ENCODE peak calls at places on chromosomes 2 and 18, in seven cellular contexts. Q is SHP77; I is epithelial cell of prostate; V is choroid plexus epithelial cell; A is stimulated activated CD4-positive, alpha-beta T cell treated with anti-CD3 and anti-CD28 coated beads, Interleukin-4, amount 100 ng/mL, for 4 hours; F is stimulated activated CD8-positive, alpha-beta memory T cell treated with anti-CD3 and anti-CD28 coated beads, Interleukin-4, amount 100 ng/mL, for 4 hours; E is LoVo. X is an unnamed sample.

GRCh38 chr2:177501186-177501585 is 108.6 kb downstream of the AGPS start:
- DNase-seq in Q (no peak), I (no peak), V (no peak), A (no peak), F (no peak), E (no peak), X (no peak)

GRCh38 chr2:95275151-95275515 is 884 bp downstream of the PROM2 start:
- DNase-seq in Q (no peak), I (no peak), V (no peak), A (no peak), F (no peak), E (no peak), X (no peak)

GRCh38 chr2:234682492-234683228 is 185.8 kb upstream of the ARL4C start:
- DNase-seq in Q (no peak), I (no peak), V (no peak), A (no peak), F (no peak), E (no peak), X (no peak)

GRCh38 chr2:44778671-44779476 is 162.6 kb upstream of the SIX3 start:
- DNase-seq in Q (no peak), I (no peak), V (no peak), A (no peak), F (no peak), E (no peak), X (no peak)

GRCh38 chr18:79121746-79122474 is 52.7 kb downstream of the ATP9B start:
- DNase-seq in Q (no peak), I (no peak), V (peak), A (no peak), F (no peak), E (no peak), X (no peak)

GRCh38 chr2:230927711-230928341 is 2.8 kb upstream of the GPR55 start:
- DNase-seq in Q (no peak), I (no peak), V (no peak), A (no peak), F (no peak), E (no peak), X (no peak)

GRCh38 chr2:47225061-47225783 is 70.1 kb upstream of the STPG4 start:
- DNase-seq in Q (peak), I (no peak), V (peak), A (no peak), F (no peak), E (peak), X (peak)

GRCh38 chr2:129863350-129863749 is 116.1 kb upstream of the RAB6C start:
- DNase-seq in Q (no peak), I (no peak), V (no peak), A (no peak), F (no peak), E (no peak), X (no peak)

GRCh38 chr2:172833898-172834297 is 98.3 kb downstream of the RAPGEF4 start:
- DNase-seq in Q (no peak), I (no peak), V (peak), A (no peak), F (no peak), E (no peak), X (no peak)

GRCh38 chr2:121796239-121796638 is 40.8 kb downstream of the TSN start:
- DNase-seq in Q (no peak), I (no peak), V (no peak), A (no peak), F (no peak), E (no peak), X (no peak)

GRCh38 chr18:48153641-48154481 is 223.4 kb upstream of the SMAD2 start:
- DNase-seq in Q (no peak), I (no peak), V (peak), A (no peak), F (no peak), E (peak), X (peak)

GRCh38 chr2:133591164-133591563 is 22.9 kb upstream of the NCKAP5 start:
- DNase-seq in Q (peak), I (no peak), V (peak), A (no peak), F (no peak), E (no peak), X (no peak)

GRCh38 chr2:242010567-242011513 is 141.3 kb downstream of the RTP5 start:
- DNase-seq in Q (no peak), I (no peak), V (peak), A (no peak), F (no peak), E (no peak), X (no peak)

GRCh38 chr2:237449193-237449797 is 35.3 kb upstream of the COL6A3 start:
- DNase-seq in Q (no peak), I (no peak), V (no peak), A (no peak), F (no peak), E (no peak), X (no peak)

GRCh38 chr2:236168110-236169067 is at the start of gene GBX2:
- DNase-seq in Q (peak), I (peak), V (peak), A (no peak), F (no peak), E (no peak), X (peak)

GRCh38 chr2:119366161-119366648 is 429 bp downstream of the C2orf76 start:
- DNase-seq in Q (no peak), I (no peak), V (peak), A (no peak), F (no peak), E (no peak), X (no peak)

GRCh38 chr2:233033672-233034071 is 1.2 kb downstream of the NEU2 start:
- DNase-seq in Q (no peak), I (no peak), V (no peak), A (no peak), F (no peak), E (peak), X (no peak)

GRCh38 chr2:146246734-146247523 is 1597.9 kb upstream of the ACVR2A start:
- DNase-seq in Q (no peak), I (no peak), V (peak), A (no peak), F (no peak), E (no peak), X (no peak)

GRCh38 chr2:222701709-222702108 is 30.3 kb downstream of the MOGAT1 start:
- DNase-seq in Q (no peak), I (no peak), V (no peak), A (no peak), F (no peak), E (no peak), X (no peak)

GRCh38 chr2:84846041-84846663 is 34.7 kb downstream of the TRABD2A start:
- DNase-seq in Q (no peak), I (no peak), V (peak), A (no peak), F (no peak), E (no peak), X (no peak)

GRCh38 chr2:10798783-10799182 is 13.8 kb downstream of the PDIA6 start:
- DNase-seq in Q (no peak), I (no peak), V (no peak), A (no peak), F (no peak), E (no peak), X (no peak)

GRCh38 chr2:147033046-147033445 is 811.8 kb upstream of the ACVR2A start:
- DNase-seq in Q (no peak), I (no peak), V (no peak), A (no peak), F (no peak), E (peak), X (no peak)

GRCh38 chr2:75317316-75317715 is 118.0 kb upstream of the TACR1 start:
- DNase-seq in Q (no peak), I (no peak), V (no peak), A (no peak), F (no peak), E (no peak), X (no peak)

GRCh38 chr2:223062304-223062845 is 10.4 kb downstream of the KCNE4 start:
- DNase-seq in Q (no peak), I (no peak), V (peak), A (no peak), F (no peak), E (no peak), X (no peak)

GRCh38 chr2:195538937-195539336 is 118.1 kb upstream of the SLC39A10 start:
- DNase-seq in Q (no peak), I (no peak), V (no peak), A (no peak), F (no peak), E (no peak), X (no peak)

GRCh38 chr2:127146820-127147502 is 40.0 kb upstream of the BIN1 start:
- DNase-seq in Q (no peak), I (no peak), V (peak), A (no peak), F (no peak), E (no peak), X (no peak)

GRCh38 chr2:127508621-127509034 is 17.7 kb downstream of the IWS1 start:
- DNase-seq in Q (peak), I (peak), V (peak), A (no peak), F (no peak), E (peak), X (peak)

GRCh38 chr18:41690332-41691110 is 264.5 kb upstream of the PIK3C3 start:
- DNase-seq in Q (no peak), I (no peak), V (peak), A (no peak), F (no peak), E (no peak), X (no peak)

GRCh38 chr2:164655336-164655735 is 34.1 kb upstream of the GRB14 start:
- DNase-seq in Q (no peak), I (peak), V (peak), A (no peak), F (no peak), E (no peak), X (no peak)

GRCh38 chr2:68252407-68253210 is at the start of gene PPP3R1:
- DNase-seq in Q (peak), I (peak), V (peak), A (peak), F (peak), E (peak), X (peak)

GRCh38 chr18:73120626-73121025 is 252.8 kb upstream of the NETO1 start:
- DNase-seq in Q (no peak), I (no peak), V (no peak), A (no peak), F (no peak), E (no peak), X (no peak)

GRCh38 chr2:138922973-138923563 is 142.9 kb upstream of the NXPH2 start:
- DNase-seq in Q (no peak), I (no peak), V (peak), A (no peak), F (no peak), E (peak), X (no peak)

GRCh38 chr2:43676322-43677050 is at the start of gene C1GALT1C1L:
- DNase-seq in Q (peak), I (peak), V (peak), A (peak), F (no peak), E (peak), X (no peak)

GRCh38 chr2:10819714-10820314 is 7.2 kb upstream of the PDIA6 start:
- DNase-seq in Q (no peak), I (no peak), V (no peak), A (no peak), F (no peak), E (no peak), X (no peak)

GRCh38 chr2:172408143-172408766 is 19.1 kb upstream of the ITGA6 start:
- DNase-seq in Q (peak), I (peak), V (no peak), A (no peak), F (no peak), E (peak), X (no peak)

GRCh38 chr2:8416836-8417832 is 264.7 kb upstream of the ID2 start:
- DNase-seq in Q (no peak), I (no peak), V (no peak), A (no peak), F (no peak), E (no peak), X (no peak)

GRCh38 chr2:111108745-111109271 is 11.9 kb upstream of the BCL2L11 start:
- DNase-seq in Q (no peak), I (no peak), V (no peak), A (no peak), F (no peak), E (no peak), X (no peak)

GRCh38 chr2:74917702-74918619 is 40.5 kb upstream of the POLE4 start:
- DNase-seq in Q (no peak), I (peak), V (peak), A (no peak), F (no peak), E (no peak), X (peak)

GRCh38 chr2:229622495-229623355 is 91.6 kb downstream of the DNER start:
- DNase-seq in Q (no peak), I (no peak), V (no peak), A (no peak), F (no peak), E (no peak), X (no peak)